ENCODE peak calls at places on chromosomes 7 and 10, in nine cellular contexts. I is PC-3, S is cardiac muscle cell, K is OCI-LY7, D is brain microvascular endothelial cell, Z is cardiac fibroblast, X is HL-60, R is fibroblast of pulmonary artery, O is lower leg skin. J is an unnamed sample.
A peak's percentile ranks its signal among the peaks of the same experiment; 100 is the strongest.

GRCh38 chr7:71484381-71484780 is 352.4 kb downstream of the GALNT17 start:
- DNase-seq in I (no peak), Z (no peak), O (no peak), S (no peak), X (no peak), K (no peak), D (peak; percentile 67), R (no peak), J (no peak)

GRCh38 chr7:7596156-7596555 is 29.5 kb downstream of the MIOS start:
- DNase-seq in R (no peak), X (no peak), Z (no peak), I (no peak), K (no peak), O (no peak), D (no peak), S (no peak), J (no peak)

GRCh38 chr10:93820434-93820833 is 62.7 kb downstream of the LGI1 start:
- DNase-seq in K (no peak), O (no peak), I (peak; percentile 33), R (no peak), D (no peak), S (no peak), X (no peak), Z (peak; percentile 7), J (no peak)

GRCh38 chr7:150586068-150586777 is 19.0 kb downstream of the GIMAP4 start:
- DNase-seq in I (no peak), X (peak; percentile 69), S (no peak), K (no peak), R (no peak), O (no peak), D (no peak), Z (no peak), J (no peak)

GRCh38 chr10:3391657-3392056 is 219.1 kb upstream of the PITRM1 start:
- DNase-seq in S (no peak), I (no peak), O (no peak), X (no peak), Z (no peak), K (no peak), R (no peak), D (no peak), J (no peak)

GRCh38 chr7:54946764-54947163 is 72.1 kb upstream of the EGFR start:
- DNase-seq in I (peak; percentile 69), S (no peak), O (no peak), Z (no peak), K (no peak), X (no peak), D (no peak), R (no peak), J (no peak)

GRCh38 chr10:89684604-89685003 is 16.8 kb upstream of the KIF20B start:
- DNase-seq in D (peak; percentile 16), K (no peak), O (no peak), S (peak; percentile 60), I (no peak), R (peak; percentile 58), X (no peak), Z (peak; percentile 47), J (no peak)

GRCh38 chr10:71575446-71575845 is 144.1 kb downstream of the C10orf105 start:
- DNase-seq in R (no peak), K (no peak), S (no peak), O (no peak), D (no peak), I (no peak), X (no peak), Z (no peak), J (no peak)

GRCh38 chr7:66255533-66256100 is 50.5 kb downstream of the TPST1 start:
- DNase-seq in R (peak; percentile 45), I (peak; percentile 14), K (no peak), S (peak; percentile 40), Z (peak; percentile 42), D (no peak), X (no peak), O (no peak), J (no peak)

GRCh38 chr7:139572704-139573395 is 49.4 kb downstream of the CLEC2L start:
- DNase-seq in I (no peak), S (no peak), O (peak; percentile 82), Z (no peak), D (no peak), R (no peak), X (no peak), K (no peak), J (no peak)

GRCh38 chr7:91293840-91294239 is 29.6 kb downstream of the FZD1 start:
- DNase-seq in I (no peak), D (no peak), R (no peak), K (no peak), X (no peak), S (no peak), Z (no peak), O (no peak), J (no peak)

GRCh38 chr7:30546596-30546995 is 42.0 kb upstream of the GGCT start:
- DNase-seq in R (no peak), Z (no peak), K (peak; percentile 84), I (no peak), S (no peak), D (no peak), X (no peak), O (no peak), J (no peak)

GRCh38 chr10:33193867-33194521 is 140.5 kb downstream of the NRP1 start:
- DNase-seq in R (peak; percentile 69), O (no peak), K (no peak), D (peak; percentile 62), Z (peak; percentile 68), S (peak; percentile 65), I (peak; percentile 99), X (peak; percentile 23), J (peak; percentile 32)

GRCh38 chr10:16644146-16644545 is 122.5 kb upstream of the C1QL3 start:
- DNase-seq in K (no peak), D (peak; percentile 19), Z (peak; percentile 20), S (peak; percentile 37), X (no peak), R (peak; percentile 50), I (peak; percentile 71), O (no peak), J (peak; percentile 9)

GRCh38 chr10:67858971-67859370 is 21.0 kb upstream of the DNAJC12 start:
- DNase-seq in S (no peak), O (no peak), I (no peak), R (no peak), K (no peak), X (no peak), Z (no peak), D (no peak), J (no peak)

GRCh38 chr10:27742926-27743735 is 2.5 kb downstream of the MKX start:
- DNase-seq in O (peak; percentile 89), I (peak; percentile 23), S (peak; percentile 18), K (no peak), D (no peak), Z (no peak), R (peak; percentile 13), X (no peak), J (peak; percentile 36)

GRCh38 chr7:138064856-138065357 is 11.4 kb upstream of the AKR1D1 start:
- DNase-seq in S (peak; percentile 62), I (no peak), D (peak; percentile 1), K (no peak), X (no peak), Z (peak; percentile 50), O (no peak), R (peak; percentile 48), J (no peak)

GRCh38 chr10:6928531-6929080 is 348.5 kb upstream of the PRKCQ start:
- DNase-seq in D (no peak), S (no peak), R (no peak), K (no peak), I (no peak), Z (no peak), O (no peak), X (no peak), J (no peak)

DNA sequence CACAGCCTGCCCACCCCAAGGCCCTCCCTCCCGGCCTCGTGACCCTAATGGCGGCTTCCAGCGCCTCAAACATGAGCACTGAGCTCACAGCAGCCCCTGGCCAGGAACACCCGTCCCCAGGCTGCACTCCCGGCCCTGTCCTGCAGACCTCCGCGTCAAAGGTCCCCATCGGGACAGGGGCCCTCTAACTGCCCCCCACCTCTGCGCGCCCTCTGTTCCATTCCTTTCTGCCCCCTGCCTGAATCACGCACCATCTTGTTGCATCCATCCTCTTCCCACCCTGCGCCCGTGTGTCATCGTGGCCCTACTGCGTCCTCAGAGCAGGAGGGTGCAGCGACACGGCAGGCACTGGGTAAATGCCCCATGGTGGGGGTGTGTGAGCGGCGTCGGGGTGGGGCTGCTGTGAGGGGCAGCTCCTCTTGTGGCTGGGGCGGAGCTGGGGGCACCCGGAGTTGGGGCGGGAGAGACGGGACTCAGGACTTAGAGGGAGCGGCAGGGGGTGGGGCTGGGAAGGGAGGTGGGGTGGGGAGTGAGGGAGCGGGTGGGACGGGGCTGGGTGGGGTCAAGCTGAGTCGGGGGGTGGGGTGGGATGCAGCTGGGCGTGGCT is 13.4 kb downstream of the SLC29A4 start:
- DNase-seq in I (no peak), S (no peak), X (no peak), R (no peak), O (no peak), Z (no peak), D (no peak), K (no peak), J (no peak)
- TF ChIP-seq CTCF in I (no peak), S (no peak), X (no peak), R (no peak), O (no peak), Z (no peak), D (no peak), K (no peak), J (no peak)

DNA sequence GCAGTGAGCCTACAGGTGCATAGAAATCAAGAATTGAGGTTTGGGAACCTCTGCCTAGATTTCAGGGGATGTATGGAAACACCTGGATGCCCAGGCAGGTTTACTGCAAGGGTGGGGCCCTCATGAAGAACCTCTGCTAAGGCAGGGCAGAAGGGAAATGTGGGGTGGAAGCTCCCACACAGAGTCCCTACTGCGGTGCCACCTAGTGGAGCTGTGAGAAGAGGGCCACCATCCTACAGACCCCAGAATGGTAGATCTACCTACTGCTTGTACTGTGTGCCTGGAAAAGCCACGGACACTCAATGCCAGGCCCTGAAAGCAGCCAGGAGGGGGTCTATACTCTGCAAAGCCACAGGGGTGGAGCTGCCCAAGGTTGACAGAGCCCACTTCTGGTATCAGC is 533.5 kb downstream of the GPAM start:
- DNase-seq in D (no peak), O (no peak), I (no peak), R (no peak), S (no peak), X (no peak), K (peak; percentile 6), Z (no peak), J (no peak)
- TF ChIP-seq CTCF in D (no peak), O (no peak), I (no peak), R (no peak), S (no peak), X (no peak), K (peak; percentile 46), Z (no peak), J (no peak)

DNA sequence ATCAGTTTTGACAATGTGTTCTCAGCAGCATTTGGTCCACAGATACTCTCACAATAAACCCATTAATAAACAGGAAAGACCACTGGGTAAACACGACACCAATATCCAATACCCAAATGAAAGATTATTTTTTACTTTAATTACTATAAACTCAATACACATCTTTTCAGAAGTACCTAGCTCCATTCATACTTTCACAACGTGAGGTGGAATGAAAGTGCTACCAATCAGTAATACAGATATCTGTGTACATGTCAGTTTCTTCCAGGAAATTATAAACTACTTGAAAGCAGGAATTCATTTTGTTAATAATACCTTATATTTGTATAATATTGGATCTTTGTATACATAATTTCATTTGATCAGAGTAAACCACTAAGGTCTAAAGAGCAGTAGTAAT is 11.9 kb downstream of the CDK6 start:
- DNase-seq in Z (no peak), I (no peak), X (no peak), R (no peak), O (no peak), S (no peak), K (no peak), D (no peak), J (no peak)
- TF ChIP-seq CTCF in Z (no peak), I (no peak), X (no peak), R (no peak), O (no peak), S (no peak), K (no peak), D (no peak), J (no peak)

GRCh38 chr7:158407581-158408331 is 179.9 kb downstream of the PTPRN2 start:
- DNase-seq in I (peak; percentile 71), K (peak; percentile 30), R (peak; percentile 38), S (peak; percentile 56), D (peak; percentile 36), O (no peak), X (no peak), Z (peak; percentile 52), J (no peak)
- TF ChIP-seq CTCF in I (peak; percentile 72), K (peak; percentile 72), R (peak; percentile 14), S (peak; percentile 31), D (no peak), O (no peak), X (peak; percentile 33), Z (no peak), J (peak; percentile 23)

J was measured in Calu3.